ENCODE peak calls at places on chromosomes 1 and 21, in seven cellular contexts. One of them, this sample, is unnamed.

GRCh38 chr1:5424802-5425201 is 567.4 kb downstream of the NPHP4 start:
- DNase-seq in WTC11: no peak
- DNase-seq in HepG2: no peak
- DNase-seq in HCT116: no peak
- DNase-seq in K562: no peak
- DNase-seq in H1: no peak
- DNase-seq in GM12878: no peak
- DNase-seq in this sample: no peak

GRCh38 chr21:45429221-45430164 is 24.5 kb downstream of the COL18A1 start:
- DNase-seq in WTC11: no peak
- DNase-seq in HepG2: no peak
- DNase-seq in HCT116: no peak
- DNase-seq in K562: no peak
- DNase-seq in H1: no peak
- DNase-seq in GM12878: no peak
- DNase-seq in this sample: no peak

GRCh38 chr1:53576381-53576801 is 117.2 kb downstream of the DMRTB1 start:
- DNase-seq in WTC11: peak
- DNase-seq in HepG2: no peak
- DNase-seq in HCT116: no peak
- DNase-seq in K562: no peak
- DNase-seq in H1: no peak
- DNase-seq in GM12878: no peak
- DNase-seq in this sample: no peak

GRCh38 chr1:203199481-203200058 is 13.1 kb upstream of the CHI3L1 start:
- DNase-seq in WTC11: no peak
- DNase-seq in HepG2: no peak
- DNase-seq in HCT116: no peak
- DNase-seq in K562: no peak
- DNase-seq in H1: no peak
- DNase-seq in GM12878: no peak
- DNase-seq in this sample: no peak

GRCh38 chr1:46497665-46498064 is 8.0 kb downstream of the DMBX1 start:
- DNase-seq in WTC11: no peak
- DNase-seq in HepG2: no peak
- DNase-seq in HCT116: no peak
- DNase-seq in K562: no peak
- DNase-seq in H1: no peak
- DNase-seq in GM12878: no peak
- DNase-seq in this sample: no peak

GRCh38 chr1:22115281-22115680 is 27.6 kb downstream of the WNT4 start:
- DNase-seq in WTC11: no peak
- DNase-seq in HepG2: no peak
- DNase-seq in HCT116: no peak
- DNase-seq in K562: no peak
- DNase-seq in H1: no peak
- DNase-seq in GM12878: no peak
- DNase-seq in this sample: no peak

GRCh38 chr1:151831605-151832004 is at the start of gene RORC:
- DNase-seq in WTC11: no peak
- DNase-seq in HepG2: peak
- DNase-seq in HCT116: no peak
- DNase-seq in K562: no peak
- DNase-seq in H1: no peak
- DNase-seq in GM12878: no peak
- DNase-seq in this sample: no peak

GRCh38 chr1:229552732-229553131 is 5.8 kb downstream of the ABCB10 start:
- DNase-seq in WTC11: no peak
- DNase-seq in HepG2: no peak
- DNase-seq in HCT116: no peak
- DNase-seq in K562: no peak
- DNase-seq in H1: no peak
- DNase-seq in GM12878: no peak
- DNase-seq in this sample: no peak

GRCh38 chr1:240803151-240803550 is 191.2 kb upstream of the GREM2 start:
- DNase-seq in WTC11: no peak
- DNase-seq in HepG2: no peak
- DNase-seq in HCT116: no peak
- DNase-seq in K562: no peak
- DNase-seq in H1: no peak
- DNase-seq in GM12878: no peak
- DNase-seq in this sample: no peak

GRCh38 chr1:225998560-225999226 is 450 bp downstream of the SDE2 start:
- DNase-seq in WTC11: no peak
- DNase-seq in HepG2: peak
- DNase-seq in HCT116: no peak
- DNase-seq in K562: peak
- DNase-seq in H1: no peak
- DNase-seq in GM12878: no peak
- DNase-seq in this sample: peak

GRCh38 chr21:43927591-43928229 is 62.7 kb downstream of the AGPAT3 start:
- DNase-seq in WTC11: no peak
- DNase-seq in HepG2: no peak
- DNase-seq in HCT116: no peak
- DNase-seq in K562: peak
- DNase-seq in H1: no peak
- DNase-seq in GM12878: no peak
- DNase-seq in this sample: no peak

GRCh38 chr1:178869114-178869697 is 1.7 kb downstream of the ANGPTL1 start:
- DNase-seq in WTC11: no peak
- DNase-seq in HepG2: no peak
- DNase-seq in HCT116: no peak
- DNase-seq in K562: no peak
- DNase-seq in H1: no peak
- DNase-seq in GM12878: no peak
- DNase-seq in this sample: no peak

GRCh38 chr1:211632808-211633522 is 42.5 kb downstream of the NEK2 start:
- DNase-seq in WTC11: no peak
- DNase-seq in HepG2: no peak
- DNase-seq in HCT116: no peak
- DNase-seq in K562: no peak
- DNase-seq in H1: no peak
- DNase-seq in GM12878: no peak
- DNase-seq in this sample: no peak

GRCh38 chr21:46661211-46661625 is 25.7 kb downstream of the PRMT2 start:
- DNase-seq in WTC11: peak
- DNase-seq in HepG2: no peak
- DNase-seq in HCT116: no peak
- DNase-seq in K562: no peak
- DNase-seq in H1: peak
- DNase-seq in GM12878: no peak
- DNase-seq in this sample: peak

GRCh38 chr1:107198581-107198980 is 57.7 kb downstream of the NTNG1 start:
- DNase-seq in WTC11: no peak
- DNase-seq in HepG2: no peak
- DNase-seq in HCT116: no peak
- DNase-seq in K562: no peak
- DNase-seq in H1: no peak
- DNase-seq in GM12878: no peak
- DNase-seq in this sample: no peak

GRCh38 chr1:202809597-202810159 is 1.1 kb upstream of the PCAT6 start:
- DNase-seq in WTC11: no peak
- DNase-seq in HepG2: no peak
- DNase-seq in HCT116: no peak
- DNase-seq in K562: peak
- DNase-seq in H1: no peak
- DNase-seq in GM12878: no peak
- DNase-seq in this sample: no peak

GRCh38 chr1:43302721-43303476 is 2.1 kb downstream of the TIE1 start:
- DNase-seq in WTC11: no peak
- DNase-seq in HepG2: peak
- DNase-seq in HCT116: no peak
- DNase-seq in K562: no peak
- DNase-seq in H1: no peak
- DNase-seq in GM12878: no peak
- DNase-seq in this sample: no peak

GRCh38 chr1:65235867-65236805 is 73.2 kb upstream of the DNAJC6 start:
- DNase-seq in WTC11: no peak
- DNase-seq in HepG2: peak
- DNase-seq in HCT116: peak
- DNase-seq in K562: peak
- DNase-seq in H1: no peak
- DNase-seq in GM12878: no peak
- DNase-seq in this sample: peak

GRCh38 chr21:26920055-26920454 is 46.8 kb downstream of the ADAMTS5 start:
- DNase-seq in WTC11: no peak
- DNase-seq in HepG2: no peak
- DNase-seq in HCT116: no peak
- DNase-seq in K562: no peak
- DNase-seq in H1: no peak
- DNase-seq in GM12878: no peak
- DNase-seq in this sample: no peak

GRCh38 chr21:45386728-45387371 is 18.1 kb upstream of the COL18A1 start:
- DNase-seq in WTC11: no peak
- DNase-seq in HepG2: no peak
- DNase-seq in HCT116: no peak
- DNase-seq in K562: peak
- DNase-seq in H1: no peak
- DNase-seq in GM12878: no peak
- DNase-seq in this sample: no peak

GRCh38 chr1:115877511-115877910 is 36.6 kb upstream of the NHLH2 start:
- DNase-seq in WTC11: peak
- DNase-seq in HepG2: no peak
- DNase-seq in HCT116: no peak
- DNase-seq in K562: no peak
- DNase-seq in H1: no peak
- DNase-seq in GM12878: no peak
- DNase-seq in this sample: no peak

GRCh38 chr1:206445116-206445515 is 25.2 kb upstream of the IKBKE start:
- DNase-seq in WTC11: no peak
- DNase-seq in HepG2: no peak
- DNase-seq in HCT116: no peak
- DNase-seq in K562: no peak
- DNase-seq in H1: no peak
- DNase-seq in GM12878: no peak
- DNase-seq in this sample: no peak

GRCh38 chr1:38153426-38154088 is 107.0 kb upstream of the POU3F1 start:
- DNase-seq in WTC11: no peak
- DNase-seq in HepG2: no peak
- DNase-seq in HCT116: no peak
- DNase-seq in K562: no peak
- DNase-seq in H1: no peak
- DNase-seq in GM12878: no peak
- DNase-seq in this sample: no peak
- TF ChIP-seq SP1 in WTC11: no peak
- TF ChIP-seq SP1 in HepG2: no peak
- TF ChIP-seq SP1 in HCT116: no peak
- TF ChIP-seq SP1 in K562: no peak
- TF ChIP-seq SP1 in H1: no peak
- TF ChIP-seq SP1 in GM12878: no peak
- TF ChIP-seq SP1 in this sample: no peak

GRCh38 chr1:36511804-36512798 is 29.4 kb upstream of the CSF3R start:
- DNase-seq in WTC11: no peak
- DNase-seq in HepG2: no peak
- DNase-seq in HCT116: no peak
- DNase-seq in K562: no peak
- DNase-seq in H1: no peak
- DNase-seq in GM12878: no peak
- DNase-seq in this sample: no peak
- TF ChIP-seq SP1 in WTC11: no peak
- TF ChIP-seq SP1 in HepG2: no peak
- TF ChIP-seq SP1 in HCT116: no peak
- TF ChIP-seq SP1 in K562: no peak
- TF ChIP-seq SP1 in H1: no peak
- TF ChIP-seq SP1 in GM12878: no peak
- TF ChIP-seq SP1 in this sample: no peak

GRCh38 chr1:39976732-39977131 is 21.8 kb downstream of the MFSD2A start:
- DNase-seq in WTC11: peak
- DNase-seq in HepG2: peak
- DNase-seq in HCT116: no peak
- DNase-seq in K562: no peak
- DNase-seq in H1: no peak
- DNase-seq in GM12878: no peak
- DNase-seq in this sample: no peak

GRCh38 chr1:39970274-39970673 is 15.3 kb downstream of the MFSD2A start:
- DNase-seq in WTC11: no peak
- DNase-seq in HepG2: no peak
- DNase-seq in HCT116: no peak
- DNase-seq in K562: no peak
- DNase-seq in H1: no peak
- DNase-seq in GM12878: no peak
- DNase-seq in this sample: no peak

GRCh38 chr1:39971138-39971537 is 16.2 kb downstream of the MFSD2A start:
- DNase-seq in WTC11: no peak
- DNase-seq in HepG2: no peak
- DNase-seq in HCT116: no peak
- DNase-seq in K562: no peak
- DNase-seq in H1: no peak
- DNase-seq in GM12878: no peak
- DNase-seq in this sample: no peak

GRCh38 chr1:39977202-39977601 is 22.3 kb downstream of the MFSD2A start:
- DNase-seq in WTC11: no peak
- DNase-seq in HepG2: no peak
- DNase-seq in HCT116: no peak
- DNase-seq in K562: no peak
- DNase-seq in H1: no peak
- DNase-seq in GM12878: no peak
- DNase-seq in this sample: no peak

GRCh38 chr1:39973503-39974135 is 18.7 kb downstream of the MFSD2A start:
- DNase-seq in WTC11: peak
- DNase-seq in HepG2: peak
- DNase-seq in HCT116: peak
- DNase-seq in K562: peak
- DNase-seq in H1: peak
- DNase-seq in GM12878: no peak
- DNase-seq in this sample: peak
- TF ChIP-seq SP1 in WTC11: no peak
- TF ChIP-seq SP1 in HepG2: no peak
- TF ChIP-seq SP1 in HCT116: no peak
- TF ChIP-seq SP1 in K562: no peak
- TF ChIP-seq SP1 in H1: no peak
- TF ChIP-seq SP1 in GM12878: no peak
- TF ChIP-seq SP1 in this sample: no peak

GRCh38 chr1:191913234-191913948 is 244.9 kb upstream of the RGS18 start:
- DNase-seq in WTC11: no peak
- DNase-seq in HepG2: no peak
- DNase-seq in HCT116: no peak
- DNase-seq in K562: no peak
- DNase-seq in H1: no peak
- DNase-seq in GM12878: no peak
- DNase-seq in this sample: no peak

DNA sequence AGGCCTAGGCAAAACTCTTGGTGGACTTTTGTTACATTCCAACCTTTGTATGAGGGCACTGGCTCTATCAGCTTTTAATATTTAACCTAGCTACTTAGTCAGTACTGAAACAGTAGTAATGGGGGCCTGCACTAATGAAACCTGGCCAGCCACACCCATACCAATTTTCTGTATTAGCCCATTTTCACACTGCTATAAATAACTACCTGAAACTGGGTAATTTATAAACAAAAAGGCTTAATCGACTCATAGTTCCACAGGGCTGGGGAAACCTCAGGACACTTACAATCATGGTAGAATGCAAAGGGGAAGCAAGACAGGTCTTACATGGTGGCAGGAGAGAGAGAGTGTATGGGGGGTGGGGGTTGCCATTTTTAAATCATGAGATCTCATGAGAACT is 245.7 kb upstream of the RGS18 start:
- DNase-seq in WTC11: no peak
- DNase-seq in HepG2: no peak
- DNase-seq in HCT116: no peak
- DNase-seq in K562: no peak
- DNase-seq in H1: no peak
- DNase-seq in GM12878: no peak
- DNase-seq in this sample: no peak
- TF ChIP-seq SP1 in WTC11: no peak
- TF ChIP-seq SP1 in HepG2: no peak
- TF ChIP-seq SP1 in HCT116: no peak
- TF ChIP-seq SP1 in K562: no peak
- TF ChIP-seq SP1 in H1: no peak
- TF ChIP-seq SP1 in GM12878: no peak
- TF ChIP-seq SP1 in this sample: no peak

GRCh38 chr1:232273071-232273470 is 356.9 kb downstream of the SIPA1L2 start:
- DNase-seq in WTC11: no peak
- DNase-seq in HepG2: no peak
- DNase-seq in HCT116: no peak
- DNase-seq in K562: no peak
- DNase-seq in H1: no peak
- DNase-seq in GM12878: no peak
- DNase-seq in this sample: no peak
- TF ChIP-seq SP1 in WTC11: no peak
- TF ChIP-seq SP1 in HepG2: no peak
- TF ChIP-seq SP1 in HCT116: no peak
- TF ChIP-seq SP1 in K562: no peak
- TF ChIP-seq SP1 in H1: no peak
- TF ChIP-seq SP1 in GM12878: no peak
- TF ChIP-seq SP1 in this sample: no peak